ENCODE peak calls at places on chromosomes 3 and 15, in seven cellular contexts. O is CD8-positive, alpha-beta T cell; V is CD8-positive, alpha-beta memory T cell; T is HL-60; G is stomach; D is CD4-positive, alpha-beta T cell; B is IMR-90. Z is an unnamed sample.

GRCh38 chr3:99561056-99561455 is 77.3 kb upstream of the COL8A1 start:
- DNase-seq in T (no peak), O (no peak), B (no peak), G (no peak), V (no peak), D (no peak), Z (no peak)

GRCh38 chr3:123624302-123624701 is 39.4 kb upstream of the HACD2 start:
- DNase-seq in D (no peak), B (no peak), G (no peak), T (no peak), O (no peak), V (no peak), Z (no peak)

GRCh38 chr15:68412218-68412617 is 19.7 kb downstream of the ITGA11 start:
- DNase-seq in G (no peak), D (no peak), T (no peak), V (no peak), B (no peak), O (no peak), Z (no peak)

GRCh38 chr15:65762399-65762798 is 29.7 kb downstream of the DENND4A start:
- DNase-seq in T (no peak), B (no peak), O (no peak), V (no peak), D (no peak), G (no peak), Z (no peak)

GRCh38 chr15:74385442-74386132 is 18.1 kb upstream of the CYP11A1 start:
- DNase-seq in T (no peak), V (no peak), B (no peak), D (no peak), G (no peak), O (no peak), Z (no peak)

GRCh38 chr3:98552232-98553020 is 20.6 kb downstream of the GPR15 start:
- DNase-seq in B (no peak), O (no peak), G (no peak), V (no peak), T (no peak), D (no peak), Z (no peak)

GRCh38 chr15:64596701-64597468 is 136.5 kb downstream of the ZNF609 start:
- DNase-seq in T (no peak), G (no peak), O (peak; percentile 27), V (peak; percentile 24), B (peak; percentile 45), D (no peak), Z (no peak)

GRCh38 chr3:113441051-113441770 is at the start of gene CFAP44:
- DNase-seq in V (peak; percentile 46), B (peak; percentile 52), T (no peak), G (peak; percentile 46), D (peak; percentile 50), O (peak; percentile 53), Z (peak; percentile 4)

GRCh38 chr15:101286471-101287114 is 8.5 kb downstream of the SNRPA1 start:
- DNase-seq in V (no peak), B (no peak), T (no peak), D (no peak), G (no peak), O (no peak), Z (no peak)

GRCh38 chr15:59294961-59295741 is 77.5 kb downstream of the MYO1E start:
- DNase-seq in V (no peak), T (no peak), B (peak; percentile 95), O (no peak), G (no peak), D (no peak), Z (no peak)

GRCh38 chr3:64355473-64355872 is 130.2 kb upstream of the PRICKLE2 start:
- DNase-seq in D (no peak), B (peak; percentile 67), T (no peak), V (no peak), O (no peak), G (no peak), Z (no peak)

GRCh38 chr3:49967307-49967706 is 27.4 kb downstream of the RBM6 start:
- DNase-seq in B (peak; percentile 68), O (no peak), V (no peak), G (no peak), D (no peak), T (no peak), Z (no peak)

DNA sequence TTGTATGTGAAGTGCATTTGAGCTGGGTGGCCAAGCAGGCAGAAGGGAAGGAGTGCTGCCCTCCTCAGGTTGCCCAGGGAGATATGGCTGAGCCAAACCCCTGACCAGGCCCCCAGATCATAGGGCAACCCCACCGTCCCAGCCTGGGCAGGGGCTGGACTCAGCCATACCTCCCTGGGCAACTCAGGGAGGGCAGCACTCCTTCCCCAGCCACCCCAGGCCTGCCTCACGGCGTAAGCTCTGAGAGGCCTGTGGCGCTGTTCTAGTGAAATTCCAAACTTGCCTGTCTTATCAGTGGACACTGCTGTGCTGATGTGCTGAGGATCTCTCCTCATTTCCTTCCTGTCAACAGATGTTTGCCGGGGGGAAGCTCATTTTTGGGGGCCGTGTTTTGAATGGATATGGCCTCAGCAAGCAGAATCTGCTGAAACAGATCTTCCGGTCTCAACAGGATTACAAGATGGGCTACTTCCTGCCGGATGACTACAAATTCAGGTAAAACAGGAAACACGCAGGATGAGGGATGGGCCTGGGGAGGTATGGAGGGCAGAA is 57.6 kb upstream of the FGD5 start:
- DNase-seq in T (no peak), D (no peak), V (no peak), B (no peak), O (no peak), G (no peak), Z (no peak)
- H3K27ac ChIP-seq in T (no peak overlapping the region), D (no peak overlapping the region), V (no peak overlapping the region), B (no peak overlapping the region), O (no peak overlapping the region), G (no peak overlapping the region), Z (no peak overlapping the region)

GRCh38 chr15:38560456-38560926 is 4.1 kb downstream of the RASGRP1 start:
- DNase-seq in B (no peak), V (no peak), G (no peak), O (peak; percentile 38), T (no peak), D (no peak), Z (no peak)
- H3K27ac ChIP-seq in B (no peak overlapping the region), V (peak overlapping the region; percentile 34), G (no peak overlapping the region), O (peak overlapping the region; percentile 23), T (no peak overlapping the region), D (peak overlapping the region; percentile 51), Z (no peak overlapping the region)

DNA sequence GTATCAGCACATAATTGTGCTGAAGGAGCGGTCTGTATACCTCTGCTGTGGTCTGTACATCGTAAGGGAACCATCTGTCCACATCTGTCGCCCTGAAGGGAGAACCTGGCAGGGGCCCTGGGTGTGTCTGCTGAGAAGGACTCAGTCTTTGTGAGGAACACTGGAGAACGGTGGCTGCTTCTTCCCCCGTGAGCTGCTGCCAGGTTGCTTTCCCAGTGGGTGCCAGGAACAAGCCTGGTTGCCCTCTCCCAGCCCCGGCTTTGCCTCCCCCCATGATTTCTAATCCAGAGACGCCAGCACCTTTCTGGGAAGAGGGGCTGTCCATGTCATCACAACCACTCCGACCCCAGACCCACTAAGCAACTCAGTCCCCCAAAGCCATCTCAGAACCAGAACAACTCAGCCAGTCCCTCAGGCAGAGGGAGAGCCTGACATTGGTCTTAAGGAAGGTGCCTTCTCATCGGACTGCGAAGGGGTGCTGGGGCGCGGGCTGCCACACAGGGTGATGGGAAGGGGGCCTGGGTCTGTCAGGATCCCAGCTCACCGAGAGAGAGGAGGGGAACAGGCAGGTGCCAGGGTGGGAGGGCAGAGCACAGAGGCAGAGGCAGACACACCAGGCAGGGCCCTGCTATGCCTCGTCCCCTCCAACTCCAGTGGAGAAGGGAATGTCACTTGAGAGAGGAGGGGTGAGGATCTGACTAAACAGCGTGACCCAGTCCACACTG is 8.5 kb downstream of the TNK2 start:
- DNase-seq in D (no peak), O (no peak), G (no peak), T (no peak), V (no peak), B (no peak), Z (no peak)
- H3K27ac ChIP-seq in D (no peak overlapping the region), O (no peak overlapping the region), G (peak overlapping the region; percentile 65), T (peak overlapping the region; percentile 91), V (no peak overlapping the region), B (no peak overlapping the region), Z (peak overlapping the region; percentile 97)

DNA sequence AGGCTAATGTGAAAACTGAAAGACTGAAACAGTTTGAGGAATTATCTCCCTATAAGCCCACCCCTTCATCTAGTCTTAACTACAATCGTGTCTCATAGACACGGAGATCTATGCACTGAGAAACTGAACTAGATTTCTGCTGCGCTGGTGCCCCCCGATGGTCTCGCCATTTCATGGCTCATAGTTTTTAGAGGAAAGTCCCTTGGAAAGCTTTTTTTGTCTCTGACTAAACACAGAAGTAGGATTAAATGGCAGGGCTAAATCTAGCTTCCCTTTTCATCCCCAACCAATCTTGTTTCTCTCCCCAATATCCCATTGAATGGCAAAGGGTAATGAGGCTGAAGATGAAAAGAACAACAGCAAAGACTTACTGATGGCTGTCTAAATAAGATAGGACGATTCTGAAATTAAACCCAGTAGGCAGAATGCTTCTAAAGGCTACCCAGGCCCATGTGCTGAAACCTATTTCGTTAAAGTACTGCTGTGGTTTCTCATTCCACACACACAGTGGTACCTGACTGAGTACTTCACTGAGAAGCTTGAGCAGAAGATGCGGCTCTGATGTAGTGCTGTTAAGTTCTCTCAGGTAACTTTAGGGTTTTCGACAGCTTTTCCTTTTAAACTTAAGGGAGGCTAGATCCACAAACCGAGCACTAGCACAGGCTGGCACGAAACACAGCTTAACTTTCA is 142.7 kb downstream of the GADL1 start:
- DNase-seq in B (peak; percentile 62), T (no peak), D (peak; percentile 66), V (peak; percentile 19), O (peak; percentile 61), G (peak; percentile 27), Z (no peak)
- H3K27ac ChIP-seq in B (no peak overlapping the region), T (no peak overlapping the region), D (no peak overlapping the region), V (no peak overlapping the region), O (no peak overlapping the region), G (no peak overlapping the region), Z (no peak overlapping the region)

GRCh38 chr3:146164506-146164905 is 3.5 kb upstream of the PLOD2 start:
- DNase-seq in T (no peak), D (no peak), V (no peak), O (no peak), G (no peak), B (no peak), Z (no peak)

GRCh38 chr3:146164071-146164470 is 3.1 kb upstream of the PLOD2 start:
- DNase-seq in B (no peak), V (no peak), T (no peak), G (no peak), O (no peak), D (no peak), Z (no peak)

GRCh38 chr3:146165370-146165769 is 4.4 kb upstream of the PLOD2 start:
- DNase-seq in V (no peak), D (no peak), T (no peak), B (peak; percentile 85), G (no peak), O (no peak), Z (no peak)

GRCh38 chr3:146165844-146166243 is 4.9 kb upstream of the PLOD2 start:
- DNase-seq in O (no peak), T (no peak), D (no peak), G (no peak), B (no peak), V (no peak), Z (no peak)

GRCh38 chr3:146164951-146165350 is 4.0 kb upstream of the PLOD2 start:
- DNase-seq in O (no peak), D (no peak), V (no peak), B (no peak), G (no peak), T (no peak), Z (no peak)
- H3K27ac ChIP-seq in O (no peak overlapping the region), D (no peak overlapping the region), V (no peak overlapping the region), B (peak overlapping the region; percentile 54), G (peak overlapping the region; percentile 9), T (no peak overlapping the region), Z (no peak overlapping the region)

Z was measured in caudate nucleus.